ENCODE peak calls at places on chromosomes 11 and 22, in eight cellular contexts. H is NCI-H2227 treated with DMSO at 0.1 percent for 48 hours; A is activated CD4-positive, alpha-beta T cell treated with anti-CD3 and anti-CD28 coated beads, Interleukin-2, amount 50 U/mL, for 1 hour; Q is Kasumi-1; S is astrocyte of the hippocampus; P is substantia nigra; G is LHCN-M2; X is GM12891. R is an unnamed sample.

GRCh38 chr11:84922212-84922805 is 704.8 kb downstream of the DLG2 start:
- DNase-seq in Q (no peak), S (peak; percentile 23), X (no peak), A (no peak), G (no peak), H (no peak), P (no peak), R (no peak)

GRCh38 chr11:126229782-126230540 is 18.4 kb downstream of the FAM118B start:
- DNase-seq in A (no peak), X (no peak), H (no peak), P (no peak), S (no peak), Q (no peak), G (no peak), R (no peak)

GRCh38 chr22:17742528-17742902 is 31.8 kb downstream of the BID start:
- DNase-seq in Q (peak; percentile 14), A (peak; percentile 66), H (peak; percentile 36), P (peak; percentile 40), X (peak; percentile 97), G (peak; percentile 58), S (peak; percentile 82), R (no peak)

GRCh38 chr11:11293798-11294611 is 59.0 kb downstream of the CSNK2A3 start:
- DNase-seq in Q (no peak), P (no peak), H (no peak), G (no peak), S (no peak), X (no peak), A (no peak), R (no peak)

GRCh38 chr11:12585861-12586260 is 88.4 kb upstream of the TEAD1 start:
- DNase-seq in G (peak; percentile 19), P (no peak), Q (no peak), H (no peak), A (no peak), X (no peak), S (no peak), R (no peak)

GRCh38 chr22:46029036-46029435 is 52.1 kb upstream of the WNT7B start:
- DNase-seq in P (no peak), Q (no peak), G (no peak), A (no peak), S (no peak), H (no peak), X (no peak), R (no peak)

GRCh38 chr11:131945695-131946094 is 575.3 kb downstream of the NTM start:
- DNase-seq in A (no peak), S (no peak), H (no peak), X (no peak), Q (no peak), P (no peak), G (no peak), R (no peak)

GRCh38 chr11:89521294-89521693 is 30.1 kb upstream of the NOX4 start:
- DNase-seq in H (no peak), G (no peak), P (no peak), S (peak; percentile 26), A (no peak), X (no peak), Q (no peak), R (no peak)

GRCh38 chr11:43503417-43503816 is 144.7 kb downstream of the TTC17 start:
- DNase-seq in A (no peak), H (no peak), X (no peak), P (no peak), Q (peak; percentile 33), G (no peak), S (no peak), R (no peak)

GRCh38 chr11:2929880-2930704 is 872 bp upstream of the PHLDA2 start:
- DNase-seq in H (no peak), S (peak; percentile 66), X (peak; percentile 81), Q (peak; percentile 30), P (no peak), G (peak; percentile 41), A (no peak), R (no peak)

GRCh38 chr11:11661356-11662040 is 39.7 kb upstream of the GALNT18 start:
- DNase-seq in Q (no peak), X (no peak), A (no peak), P (no peak), H (no peak), S (no peak), G (no peak), R (no peak)

GRCh38 chr11:12272821-12273617 is 104.4 kb upstream of the PARVA start:
- DNase-seq in H (no peak), G (peak; percentile 56), A (no peak), X (no peak), Q (no peak), P (no peak), S (peak; percentile 75), R (no peak)

GRCh38 chr11:1559103-1559951 is 12.7 kb downstream of the DUSP8 start:
- DNase-seq in Q (no peak), G (no peak), H (no peak), S (peak; percentile 93), X (no peak), P (peak; percentile 94), A (no peak), R (peak; percentile 51)

GRCh38 chr11:111193924-111194490 is 51.5 kb upstream of the POU2AF2 start:
- DNase-seq in X (no peak), G (peak; percentile 69), Q (no peak), S (no peak), H (no peak), P (no peak), A (no peak), R (no peak)

GRCh38 chr11:33259869-33260268 is 2.7 kb downstream of the HIPK3 start:
- DNase-seq in S (no peak), A (no peak), H (no peak), P (no peak), G (no peak), Q (no peak), X (no peak), R (no peak)

GRCh38 chr11:70887428-70887827 is 364.9 kb downstream of the SHANK2 start:
- DNase-seq in X (no peak), P (no peak), G (no peak), H (no peak), S (no peak), Q (no peak), A (no peak), R (no peak)

GRCh38 chr11:22634897-22635629 is 9.4 kb upstream of the FANCF start:
- DNase-seq in P (no peak), H (no peak), S (peak; percentile 40), Q (no peak), X (no peak), A (no peak), G (peak; percentile 73), R (peak; percentile 40)

GRCh38 chr22:25182131-25183110 is 17.2 kb upstream of the CRYBB3 start:
- DNase-seq in Q (no peak), G (no peak), X (no peak), S (no peak), H (no peak), P (no peak), A (no peak), R (no peak)

GRCh38 chr22:19398206-19398605 is 33.3 kb downstream of the HIRA start:
- DNase-seq in S (peak; percentile 20), P (no peak), G (peak; percentile 14), Q (no peak), A (no peak), X (no peak), H (no peak), R (no peak)

GRCh38 chr11:36000616-36001190 is 56.8 kb downstream of the LDLRAD3 start:
- DNase-seq in P (no peak), H (no peak), G (no peak), A (no peak), S (no peak), Q (no peak), X (no peak), R (no peak)

GRCh38 chr11:58921778-58922390 is 17.4 kb upstream of the GLYATL1 start:
- DNase-seq in Q (no peak), P (no peak), S (no peak), H (no peak), A (no peak), X (no peak), G (no peak), R (no peak)

GRCh38 chr11:93988455-93988854 is 32.7 kb upstream of the HEPHL1 start:
- DNase-seq in P (no peak), A (no peak), X (no peak), Q (peak; percentile 3), H (no peak), G (no peak), S (no peak), R (no peak)

GRCh38 chr11:132604446-132604845 is 927.9 kb downstream of the OPCML start:
- DNase-seq in A (no peak), X (no peak), P (no peak), G (peak; percentile 47), H (no peak), Q (no peak), S (peak; percentile 81), R (peak; percentile 7)